ENCODE peak calls at places on chromosome 2, in nine cellular contexts. Z is astrocyte, H is HCT116, F is GM23248, X is neural progenitor cell, J is PC-3, U is fibroblast of lung, P is GM23338, N is HepG2. C is an unnamed sample. For H3K36me3, the result is how much of the 10 kb centered on the place peaks cover.

GRCh38 chr2:174775586-174775985 is 11.3 kb upstream of the CHRNA1 start:
- DNase-seq in X (no peak), F (peak), J (peak), P (peak), H (no peak), N (no peak), U (no peak), Z (peak), C (peak)

GRCh38 chr2:166180951-166181812 is 53.4 kb upstream of the SCN1A start:
- DNase-seq in H (peak), N (peak), X (peak), P (peak), J (peak), Z (no peak), U (peak), F (peak), C (no peak)

GRCh38 chr2:129936334-129936934 is 43.0 kb upstream of the RAB6C start:
- DNase-seq in N (peak), F (peak), U (peak), P (peak), Z (no peak), H (no peak), X (peak), J (no peak), C (no peak)

GRCh38 chr2:180625006-180625844 is 355.2 kb upstream of the UBE2E3 start:
- DNase-seq in H (no peak), J (peak), X (no peak), F (peak), U (peak), Z (peak), N (no peak), P (no peak), C (no peak)

GRCh38 chr2:817616-818015 is 133.0 kb upstream of the SNTG2 start:
- DNase-seq in Z (no peak), N (no peak), H (no peak), U (no peak), X (no peak), F (no peak), P (no peak), J (no peak), C (no peak)

GRCh38 chr2:234949762-234950434 is 1.9 kb upstream of the SH3BP4 start:
- DNase-seq in J (peak), U (peak), X (no peak), P (no peak), H (no peak), F (peak), N (peak), Z (peak), C (peak)

GRCh38 chr2:73984203-73984921 is at the start of gene TET3:
- DNase-seq in X (peak), U (no peak), J (peak), F (peak), H (no peak), Z (no peak), P (peak), N (no peak), C (no peak)

GRCh38 chr2:239588451-239589269 is 187.8 kb upstream of the HDAC4 start:
- DNase-seq in N (no peak), J (no peak), X (no peak), P (no peak), F (no peak), H (no peak), U (no peak), Z (no peak), C (no peak)

GRCh38 chr2:196073521-196073920 is 4.9 kb upstream of the DNAH7 start:
- DNase-seq in F (no peak), N (no peak), Z (no peak), H (no peak), X (no peak), P (no peak), J (no peak), U (no peak), C (no peak)
- TF ChIP-seq EZH2 in F (no peak), N (no peak), Z (no peak), H (no peak), X (no peak), P (no peak), J (no peak), U (no peak), C (no peak)

GRCh38 chr2:162200636-162201035 is 42.6 kb downstream of the FAP start:
- DNase-seq in Z (no peak), X (no peak), U (no peak), H (no peak), F (no peak), N (no peak), P (no peak), J (peak), C (no peak)

GRCh38 chr2:162198239-162198638 is 45.0 kb downstream of the FAP start:
- DNase-seq in P (peak), N (no peak), Z (peak), J (no peak), U (peak), X (peak), F (no peak), H (no peak), C (no peak)

GRCh38 chr2:162197095-162197825 is 45.2 kb upstream of the GCG start:
- DNase-seq in P (no peak), X (no peak), F (peak), H (no peak), Z (peak), U (peak), N (no peak), J (peak), C (no peak)

GRCh38 chr2:162199913-162200312 is 43.3 kb downstream of the FAP start:
- DNase-seq in Z (no peak), F (no peak), N (no peak), U (no peak), P (no peak), J (no peak), H (no peak), X (no peak), C (no peak)

DNA sequence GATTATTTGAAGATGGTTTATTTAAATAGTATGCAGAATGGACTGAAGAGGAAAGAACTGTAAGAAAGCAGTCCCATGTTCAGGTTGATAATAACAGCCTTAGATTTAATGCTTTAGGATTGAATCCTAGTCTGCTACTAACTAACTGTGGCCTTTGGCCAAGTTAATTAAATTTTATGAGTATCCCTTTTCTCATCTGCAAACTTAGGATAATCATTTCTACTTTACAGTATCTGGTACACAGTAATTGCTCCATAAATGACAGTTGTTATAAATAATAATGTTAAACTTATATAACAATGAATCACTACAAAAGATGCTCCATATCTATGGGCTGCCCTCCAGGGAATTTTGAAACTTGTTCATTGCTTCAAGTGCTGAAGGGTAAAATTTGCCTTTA is 41.0 kb downstream of the FAP start:
- DNase-seq in H (no peak), P (no peak), N (no peak), Z (no peak), U (no peak), X (no peak), F (no peak), J (no peak), C (no peak)
- H3K36me3 ChIP-seq in H (under half), P (under half), N (under half), Z (half or more), U (under half), X (under half), F (half or more), J (under half), C (under half)

GRCh38 chr2:53768233-53768542 is 584 bp downstream of the CHAC2 start:
- DNase-seq in P (peak), Z (no peak), N (no peak), J (peak), H (no peak), X (peak), F (no peak), U (peak), C (no peak)
- H2AFZ ChIP-seq in P (peak), Z (peak), N (no peak), J (peak), H (peak), X (peak), F (peak), U (peak), C (peak)

DNA sequence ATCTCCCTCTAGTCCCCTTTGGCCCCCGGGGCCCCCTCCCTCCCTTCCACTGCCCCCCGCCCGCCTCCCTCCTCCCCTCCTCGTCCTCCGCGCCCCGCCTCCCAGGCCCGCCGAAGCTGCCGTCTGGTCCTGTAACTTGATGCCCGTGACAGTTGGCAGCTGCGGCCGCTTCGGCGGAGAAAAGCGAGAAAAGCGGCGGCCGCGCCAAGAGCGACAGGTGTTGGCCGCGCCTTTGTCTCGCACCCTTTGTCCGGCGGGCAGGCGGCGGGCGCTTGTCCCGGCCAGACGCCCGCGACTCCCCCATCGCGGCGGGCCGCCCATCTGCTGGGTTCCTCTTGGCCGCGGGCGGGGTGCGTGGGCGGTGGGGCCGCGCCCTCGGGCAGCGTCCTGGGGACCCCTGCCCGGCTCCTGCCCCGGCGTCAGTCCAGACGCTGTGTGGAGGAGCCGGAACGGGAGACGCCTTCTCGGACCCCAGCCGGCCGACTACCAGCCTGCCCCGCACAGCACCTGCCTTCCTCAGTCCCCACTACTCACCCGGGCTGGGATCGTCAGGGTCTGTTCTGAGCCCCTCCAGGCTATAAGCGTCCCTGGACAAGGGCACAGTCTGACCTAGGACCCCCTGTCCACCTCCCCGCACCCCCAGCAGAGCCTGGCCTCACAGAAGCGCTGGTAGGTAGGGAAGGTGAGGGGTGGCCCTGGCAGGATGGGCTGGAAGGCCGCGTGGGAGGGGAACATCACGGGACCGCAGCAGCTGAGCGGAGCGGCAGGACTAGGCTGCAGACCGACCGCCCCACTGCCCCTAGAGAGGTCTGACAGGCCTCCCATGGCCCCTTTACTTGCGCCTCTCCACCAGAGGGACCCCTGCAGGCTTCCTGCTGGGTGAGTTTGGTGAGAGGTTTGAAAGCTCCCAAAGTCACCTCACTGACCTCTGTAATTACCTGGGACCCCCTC is 1.2 kb upstream of the HES6 start:
- DNase-seq in Z (peak), X (peak), N (no peak), H (peak), F (peak), J (peak), P (peak), U (peak), C (no peak)
- TF ChIP-seq EZH2 in Z (no peak), X (peak), N (no peak), H (no peak), F (no peak), J (no peak), P (no peak), U (no peak), C (no peak)

DNA sequence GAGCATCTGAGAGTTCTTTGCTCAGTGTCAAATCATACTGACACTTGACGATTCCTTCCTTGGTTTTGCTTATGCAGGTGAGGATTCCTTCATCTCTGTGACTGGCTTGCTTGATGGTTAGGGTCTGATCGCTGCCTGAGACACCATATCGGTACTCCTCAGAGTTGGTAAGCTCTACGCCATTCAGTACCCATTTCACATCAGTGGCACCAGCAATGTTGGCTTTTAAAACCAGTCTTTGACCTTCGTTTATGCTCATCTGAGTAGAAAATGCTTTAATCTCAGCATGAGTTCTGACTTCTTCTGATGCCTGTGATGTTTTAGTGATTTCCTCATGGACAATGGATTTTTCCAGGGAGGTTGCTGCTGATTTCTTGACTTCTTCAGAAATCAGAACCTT is 48.4 kb downstream of the PLEKHA3 start:
- DNase-seq in U (no peak), H (no peak), N (no peak), J (no peak), X (no peak), F (no peak), Z (no peak), P (no peak), C (no peak)
- H3K36me3 ChIP-seq in U (under half), H (under half), N (under half), J (under half), X (under half), F (under half), Z (under half), P (under half), C (under half)

DNA sequence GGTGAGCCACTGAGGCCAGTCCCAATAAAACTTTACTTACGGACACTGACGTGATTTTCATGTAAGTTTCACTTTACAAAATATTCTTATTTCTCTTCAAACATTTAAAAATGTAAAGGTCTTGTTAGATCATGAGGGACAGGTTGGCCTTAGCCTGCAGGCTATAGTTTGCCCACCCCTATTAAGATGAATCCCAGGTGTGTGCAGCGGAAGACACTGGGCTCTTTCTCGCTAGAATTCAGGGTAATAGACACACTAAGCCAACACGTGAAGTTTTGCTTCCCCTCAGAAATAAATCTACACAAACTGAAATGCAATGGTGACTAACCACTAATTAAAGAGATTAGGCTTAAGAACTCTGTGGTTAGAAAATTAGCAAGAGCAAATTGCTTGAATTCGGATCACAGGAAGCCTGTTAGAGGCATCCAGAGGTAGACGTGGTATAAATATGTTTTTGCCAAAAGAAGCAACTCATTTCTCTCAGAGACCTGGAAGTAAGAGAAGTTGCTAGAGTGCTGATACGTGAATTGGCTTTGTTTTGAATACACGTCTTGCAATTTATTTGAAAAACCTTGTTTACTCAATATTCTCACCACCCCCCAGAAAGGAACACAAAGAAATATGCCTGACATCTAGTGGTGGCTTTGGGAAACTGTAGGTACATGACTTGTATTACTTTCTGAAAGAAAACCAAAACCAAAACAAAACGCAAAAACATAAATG is 151.6 kb downstream of the DTNB start:
- DNase-seq in P (peak), Z (peak), H (peak), F (peak), U (peak), X (peak), N (peak), J (peak), C (no peak)
- H2AFZ ChIP-seq in P (no peak), Z (peak), H (no peak), F (peak), U (peak), X (no peak), N (peak), J (peak), C (no peak)

C was measured in keratinocyte.